ENCODE peak calls at places on chromosome 21, in seven cellular contexts. One of them, this sample, is unnamed. For H3K36me3, the result is how much of the 10 kb centered on the place peaks cover.

GRCh38 chr21:25350056-25350455 is 257.2 kb downstream of the MRPL39 start:
- DNase-seq in heart left ventricle: no peak
- DNase-seq in GM23338: peak
- DNase-seq in H7: peak
- DNase-seq in tibial nerve: no peak
- DNase-seq in body of pancreas: peak
- DNase-seq in ovary: no peak
- DNase-seq in this sample: no peak

GRCh38 chr21:20341431-20341830 is 656.8 kb upstream of the NCAM2 start:
- DNase-seq in body of pancreas: no peak
- DNase-seq in H7: no peak
- DNase-seq in GM23338: no peak
- DNase-seq in ovary: no peak
- DNase-seq in heart left ventricle: no peak
- DNase-seq in tibial nerve: no peak
- DNase-seq in this sample: no peak

GRCh38 chr21:29232601-29233541 is 65.9 kb upstream of the BACH1 start:
- DNase-seq in H7: no peak
- DNase-seq in heart left ventricle: no peak
- DNase-seq in tibial nerve: no peak
- DNase-seq in body of pancreas: no peak
- DNase-seq in GM23338: no peak
- DNase-seq in ovary: no peak
- DNase-seq in this sample: no peak

GRCh38 chr21:40671721-40672120 is 175.2 kb downstream of the DSCAM start:
- DNase-seq in ovary: no peak
- DNase-seq in tibial nerve: no peak
- DNase-seq in body of pancreas: no peak
- DNase-seq in H7: no peak
- DNase-seq in GM23338: no peak
- DNase-seq in heart left ventricle: no peak
- DNase-seq in this sample: no peak

GRCh38 chr21:36989699-36990507 is 16.6 kb upstream of the RIPPLY3 start:
- DNase-seq in GM23338: peak
- DNase-seq in H7: peak
- DNase-seq in body of pancreas: peak
- DNase-seq in heart left ventricle: peak
- DNase-seq in tibial nerve: peak
- DNase-seq in ovary: peak
- DNase-seq in this sample: peak

GRCh38 chr21:38139380-38140168 is 117.2 kb upstream of the KCNJ15 start:
- DNase-seq in tibial nerve: no peak
- DNase-seq in H7: no peak
- DNase-seq in heart left ventricle: no peak
- DNase-seq in body of pancreas: no peak
- DNase-seq in GM23338: no peak
- DNase-seq in ovary: no peak
- DNase-seq in this sample: peak

GRCh38 chr21:25790122-25790951 is 55.6 kb downstream of the GABPA start:
- DNase-seq in tibial nerve: peak
- DNase-seq in body of pancreas: no peak
- DNase-seq in heart left ventricle: no peak
- DNase-seq in H7: peak
- DNase-seq in ovary: no peak
- DNase-seq in GM23338: peak
- DNase-seq in this sample: no peak

GRCh38 chr21:39347537-39347936 is 1.4 kb downstream of the HMGN1 start:
- DNase-seq in ovary: no peak
- DNase-seq in tibial nerve: no peak
- DNase-seq in GM23338: no peak
- DNase-seq in H7: no peak
- DNase-seq in body of pancreas: no peak
- DNase-seq in heart left ventricle: no peak
- DNase-seq in this sample: no peak

GRCh38 chr21:45011911-45012660 is 62.3 kb upstream of the ADARB1 start:
- DNase-seq in body of pancreas: no peak
- DNase-seq in tibial nerve: no peak
- DNase-seq in H7: peak
- DNase-seq in ovary: peak
- DNase-seq in GM23338: peak
- DNase-seq in heart left ventricle: no peak
- DNase-seq in this sample: peak

GRCh38 chr21:38472709-38473108 is 25.6 kb downstream of the ERG start:
- DNase-seq in H7: peak
- DNase-seq in heart left ventricle: peak
- DNase-seq in ovary: no peak
- DNase-seq in tibial nerve: no peak
- DNase-seq in body of pancreas: no peak
- DNase-seq in GM23338: peak
- DNase-seq in this sample: no peak

GRCh38 chr21:25039461-25040380 is 567.6 kb downstream of the MRPL39 start:
- DNase-seq in H7: no peak
- DNase-seq in tibial nerve: no peak
- DNase-seq in ovary: no peak
- DNase-seq in GM23338: peak
- DNase-seq in heart left ventricle: no peak
- DNase-seq in body of pancreas: no peak
- DNase-seq in this sample: no peak

GRCh38 chr21:14259669-14260458 is 43.9 kb downstream of the RBM11 start:
- DNase-seq in tibial nerve: no peak
- DNase-seq in GM23338: peak
- DNase-seq in H7: peak
- DNase-seq in heart left ventricle: no peak
- DNase-seq in body of pancreas: no peak
- DNase-seq in ovary: no peak
- DNase-seq in this sample: no peak

GRCh38 chr21:28308516-28308915 is 684.2 kb downstream of the LTN1 start:
- DNase-seq in heart left ventricle: no peak
- DNase-seq in body of pancreas: no peak
- DNase-seq in GM23338: no peak
- DNase-seq in tibial nerve: no peak
- DNase-seq in ovary: no peak
- DNase-seq in H7: no peak
- DNase-seq in this sample: no peak

GRCh38 chr21:39451332-39452206 is at the start of gene SH3BGR:
- DNase-seq in tibial nerve: no peak
- DNase-seq in body of pancreas: peak
- DNase-seq in H7: peak
- DNase-seq in heart left ventricle: peak
- DNase-seq in ovary: no peak
- DNase-seq in GM23338: peak
- DNase-seq in this sample: no peak

GRCh38 chr21:22444990-22445389 is 1446.8 kb downstream of the NCAM2 start:
- DNase-seq in GM23338: no peak
- DNase-seq in tibial nerve: no peak
- DNase-seq in ovary: no peak
- DNase-seq in H7: no peak
- DNase-seq in heart left ventricle: no peak
- DNase-seq in body of pancreas: no peak
- DNase-seq in this sample: no peak

GRCh38 chr21:38380391-38381137 is 117.7 kb downstream of the ERG start:
- DNase-seq in ovary: no peak
- DNase-seq in body of pancreas: no peak
- DNase-seq in GM23338: peak
- DNase-seq in tibial nerve: no peak
- DNase-seq in heart left ventricle: no peak
- DNase-seq in H7: no peak
- DNase-seq in this sample: no peak

GRCh38 chr21:38955495-38955894 is 149.8 kb downstream of the ETS2 start:
- DNase-seq in tibial nerve: no peak
- DNase-seq in GM23338: no peak
- DNase-seq in heart left ventricle: peak
- DNase-seq in H7: no peak
- DNase-seq in body of pancreas: no peak
- DNase-seq in ovary: no peak
- DNase-seq in this sample: no peak

GRCh38 chr21:45404726-45405270 is at the start of gene COL18A1:
- DNase-seq in heart left ventricle: peak
- DNase-seq in ovary: peak
- DNase-seq in GM23338: peak
- DNase-seq in H7: peak
- DNase-seq in tibial nerve: no peak
- DNase-seq in body of pancreas: peak
- DNase-seq in this sample: peak

GRCh38 chr21:44840771-44841170 is 22.9 kb upstream of the SUMO3 start:
- DNase-seq in ovary: no peak
- DNase-seq in body of pancreas: no peak
- DNase-seq in heart left ventricle: no peak
- DNase-seq in H7: peak
- DNase-seq in tibial nerve: no peak
- DNase-seq in GM23338: no peak
- DNase-seq in this sample: no peak

GRCh38 chr21:43794311-43794710 is 4.9 kb downstream of the RRP1 start:
- DNase-seq in body of pancreas: no peak
- DNase-seq in tibial nerve: no peak
- DNase-seq in GM23338: no peak
- DNase-seq in H7: peak
- DNase-seq in ovary: no peak
- DNase-seq in heart left ventricle: no peak
- DNase-seq in this sample: no peak
- H3K36me3 ChIP-seq in body of pancreas: under half
- H3K36me3 ChIP-seq in tibial nerve: under half
- H3K36me3 ChIP-seq in GM23338: under half
- H3K36me3 ChIP-seq in H7: half or more
- H3K36me3 ChIP-seq in ovary: under half
- H3K36me3 ChIP-seq in heart left ventricle: half or more
- H3K36me3 ChIP-seq in this sample: half or more

GRCh38 chr21:16125274-16125673 is 395.5 kb downstream of the USP25 start:
- DNase-seq in heart left ventricle: no peak
- DNase-seq in GM23338: no peak
- DNase-seq in H7: no peak
- DNase-seq in body of pancreas: no peak
- DNase-seq in ovary: no peak
- DNase-seq in tibial nerve: no peak
- DNase-seq in this sample: no peak
- H3K4me3 ChIP-seq in heart left ventricle: no peak
- H3K4me3 ChIP-seq in GM23338: no peak
- H3K4me3 ChIP-seq in H7: no peak
- H3K4me3 ChIP-seq in body of pancreas: no peak
- H3K4me3 ChIP-seq in ovary: peak
- H3K4me3 ChIP-seq in tibial nerve: no peak
- H3K4me3 ChIP-seq in this sample: no peak

GRCh38 chr21:42855937-42856335 is 23.4 kb downstream of the WDR4 start:
- DNase-seq in ovary: no peak
- DNase-seq in tibial nerve: no peak
- DNase-seq in body of pancreas: no peak
- DNase-seq in H7: peak
- DNase-seq in GM23338: no peak
- DNase-seq in heart left ventricle: no peak
- DNase-seq in this sample: no peak
- H3K36me3 ChIP-seq in ovary: under half
- H3K36me3 ChIP-seq in tibial nerve: under half
- H3K36me3 ChIP-seq in body of pancreas: under half
- H3K36me3 ChIP-seq in H7: half or more
- H3K36me3 ChIP-seq in GM23338: under half
- H3K36me3 ChIP-seq in heart left ventricle: half or more
- H3K36me3 ChIP-seq in this sample: half or more

DNA sequence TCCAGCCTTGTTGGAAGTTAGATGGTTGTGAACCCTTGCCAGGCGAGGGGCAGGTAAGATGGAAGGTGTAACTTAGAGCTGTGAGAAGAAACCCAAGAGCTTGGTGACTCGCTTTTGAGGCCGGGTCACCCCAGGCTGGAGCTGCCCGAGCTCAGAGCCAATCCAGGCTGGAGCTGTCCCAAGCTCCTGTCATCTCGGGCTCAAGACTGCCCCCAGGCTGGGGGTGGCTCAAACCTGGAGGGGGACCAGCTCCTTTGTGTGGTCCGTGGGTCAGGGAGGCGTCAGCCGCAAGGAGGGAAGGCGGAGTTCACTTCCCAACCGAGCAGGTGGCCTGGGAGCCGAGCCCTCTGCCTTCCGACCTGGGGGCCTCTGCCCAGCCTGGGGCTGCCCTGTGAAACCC is 2.0 kb downstream of the HUNK start:
- DNase-seq in GM23338: peak
- DNase-seq in heart left ventricle: no peak
- DNase-seq in body of pancreas: peak
- DNase-seq in H7: peak
- DNase-seq in ovary: no peak
- DNase-seq in tibial nerve: no peak
- DNase-seq in this sample: no peak
- H3K4me3 ChIP-seq in GM23338: peak
- H3K4me3 ChIP-seq in heart left ventricle: no peak
- H3K4me3 ChIP-seq in body of pancreas: peak
- H3K4me3 ChIP-seq in H7: no peak
- H3K4me3 ChIP-seq in ovary: peak
- H3K4me3 ChIP-seq in tibial nerve: no peak
- H3K4me3 ChIP-seq in this sample: no peak

DNA sequence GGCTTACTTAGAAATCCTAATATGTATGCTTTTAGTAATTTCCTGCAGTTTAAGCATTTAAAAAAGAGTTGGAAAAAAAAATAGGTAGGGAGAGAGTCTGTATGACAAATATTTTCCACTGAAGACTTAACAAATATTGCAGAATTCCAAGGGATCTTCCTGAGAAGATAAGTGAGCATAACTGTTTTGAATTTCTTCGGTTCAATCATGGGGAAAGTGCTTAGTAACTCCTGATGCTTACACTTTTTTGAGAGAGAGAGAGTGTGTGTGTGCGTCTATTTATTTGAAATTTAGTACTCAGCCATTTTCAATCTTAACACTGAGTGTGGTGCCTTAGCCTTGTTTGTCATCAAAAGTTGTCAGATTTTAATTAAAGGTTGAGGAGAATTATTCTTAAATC is 18.5 kb downstream of the SON start:
- DNase-seq in heart left ventricle: no peak
- DNase-seq in GM23338: no peak
- DNase-seq in body of pancreas: no peak
- DNase-seq in ovary: no peak
- DNase-seq in H7: no peak
- DNase-seq in tibial nerve: no peak
- DNase-seq in this sample: no peak
- H3K36me3 ChIP-seq in heart left ventricle: half or more
- H3K36me3 ChIP-seq in GM23338: half or more
- H3K36me3 ChIP-seq in body of pancreas: under half
- H3K36me3 ChIP-seq in ovary: under half
- H3K36me3 ChIP-seq in H7: under half
- H3K36me3 ChIP-seq in tibial nerve: under half
- H3K36me3 ChIP-seq in this sample: half or more